ENCODE peak calls at places on chromosome 21, in eight cellular contexts. One of them, this sample, is unnamed.

GRCh38 chr21:36199021-36199420 is 42.4 kb downstream of the DOP1B start:
- DNase-seq in A549: no peak
- DNase-seq in SK-N-SH: no peak
- DNase-seq in HCT116: no peak
- DNase-seq in HL-60: no peak
- DNase-seq in GM23338: no peak
- DNase-seq in K562: no peak
- DNase-seq in GM12878: no peak
- DNase-seq in this sample: no peak

GRCh38 chr21:17451364-17451869 is 61.4 kb upstream of the CXADR start:
- DNase-seq in HCT116: no peak
- DNase-seq in GM12878: no peak
- DNase-seq in HL-60: peak; percentile 1
- DNase-seq in GM23338: no peak
- DNase-seq in SK-N-SH: no peak
- DNase-seq in A549: peak; percentile 46
- DNase-seq in K562: no peak
- DNase-seq in this sample: no peak

GRCh38 chr21:15967661-15968060 is 237.9 kb downstream of the USP25 start:
- DNase-seq in A549: no peak
- DNase-seq in K562: no peak
- DNase-seq in GM12878: no peak
- DNase-seq in SK-N-SH: no peak
- DNase-seq in HL-60: no peak
- DNase-seq in GM23338: peak; percentile 40
- DNase-seq in HCT116: no peak
- DNase-seq in this sample: no peak

GRCh38 chr21:35644523-35644922 is 415.8 kb downstream of the SETD4 start:
- DNase-seq in HCT116: no peak
- DNase-seq in SK-N-SH: no peak
- DNase-seq in K562: no peak
- DNase-seq in GM12878: no peak
- DNase-seq in HL-60: no peak
- DNase-seq in A549: no peak
- DNase-seq in GM23338: no peak
- DNase-seq in this sample: no peak

GRCh38 chr21:14876464-14876863 is 188.3 kb downstream of the NRIP1 start:
- DNase-seq in HL-60: no peak
- DNase-seq in A549: no peak
- DNase-seq in GM23338: no peak
- DNase-seq in HCT116: no peak
- DNase-seq in GM12878: no peak
- DNase-seq in K562: no peak
- DNase-seq in SK-N-SH: no peak
- DNase-seq in this sample: no peak

GRCh38 chr21:46210378-46211136 is 18.0 kb downstream of the LSS start:
- DNase-seq in GM12878: no peak
- DNase-seq in GM23338: peak; percentile 11
- DNase-seq in HL-60: no peak
- DNase-seq in SK-N-SH: no peak
- DNase-seq in K562: no peak
- DNase-seq in A549: peak; percentile 10
- DNase-seq in HCT116: no peak
- DNase-seq in this sample: no peak

GRCh38 chr21:15731243-15731613 is 1.4 kb downstream of the USP25 start:
- DNase-seq in K562: peak; percentile 43
- DNase-seq in SK-N-SH: no peak
- DNase-seq in GM12878: no peak
- DNase-seq in GM23338: no peak
- DNase-seq in HL-60: no peak
- DNase-seq in HCT116: no peak
- DNase-seq in A549: no peak
- DNase-seq in this sample: no peak

GRCh38 chr21:46063734-46064680 is 33.9 kb upstream of the COL6A2 start:
- DNase-seq in A549: no peak
- DNase-seq in HL-60: no peak
- DNase-seq in SK-N-SH: no peak
- DNase-seq in HCT116: no peak
- DNase-seq in K562: no peak
- DNase-seq in GM12878: no peak
- DNase-seq in GM23338: no peak
- DNase-seq in this sample: no peak

GRCh38 chr21:17003763-17004373 is 509.0 kb upstream of the CXADR start:
- DNase-seq in K562: no peak
- DNase-seq in HCT116: no peak
- DNase-seq in GM23338: no peak
- DNase-seq in HL-60: no peak
- DNase-seq in SK-N-SH: no peak
- DNase-seq in A549: no peak
- DNase-seq in GM12878: no peak
- DNase-seq in this sample: no peak

GRCh38 chr21:20591294-20591693 is 406.9 kb upstream of the NCAM2 start:
- DNase-seq in SK-N-SH: no peak
- DNase-seq in K562: no peak
- DNase-seq in HCT116: no peak
- DNase-seq in HL-60: no peak
- DNase-seq in GM23338: no peak
- DNase-seq in A549: no peak
- DNase-seq in GM12878: no peak
- DNase-seq in this sample: no peak

GRCh38 chr21:17454315-17455027 is 58.4 kb upstream of the CXADR start:
- DNase-seq in HCT116: peak; percentile 89
- DNase-seq in K562: peak; percentile 52
- DNase-seq in SK-N-SH: peak; percentile 70
- DNase-seq in GM12878: no peak
- DNase-seq in HL-60: no peak
- DNase-seq in GM23338: peak; percentile 89
- DNase-seq in A549: peak; percentile 92
- DNase-seq in this sample: peak; percentile 96

GRCh38 chr21:36606292-36606982 is 92.5 kb upstream of the SIM2 start:
- DNase-seq in HL-60: no peak
- DNase-seq in HCT116: no peak
- DNase-seq in SK-N-SH: no peak
- DNase-seq in A549: no peak
- DNase-seq in GM12878: no peak
- DNase-seq in K562: peak; percentile 30
- DNase-seq in GM23338: peak; percentile 35
- DNase-seq in this sample: no peak

GRCh38 chr21:33901421-33902288 is 13.9 kb downstream of the ATP5PO start:
- DNase-seq in GM23338: peak; percentile 86
- DNase-seq in HCT116: peak; percentile 38
- DNase-seq in A549: peak; percentile 62
- DNase-seq in GM12878: no peak
- DNase-seq in K562: peak; percentile 44
- DNase-seq in HL-60: no peak
- DNase-seq in SK-N-SH: peak; percentile 62
- DNase-seq in this sample: no peak

GRCh38 chr21:29144736-29145353 is 14.4 kb downstream of the MAP3K7CL start:
- DNase-seq in GM23338: no peak
- DNase-seq in SK-N-SH: no peak
- DNase-seq in K562: no peak
- DNase-seq in GM12878: no peak
- DNase-seq in HCT116: no peak
- DNase-seq in HL-60: no peak
- DNase-seq in A549: no peak
- DNase-seq in this sample: no peak

GRCh38 chr21:36509966-36510742 is 30.2 kb upstream of the CLDN14 start:
- DNase-seq in HCT116: no peak
- DNase-seq in GM12878: no peak
- DNase-seq in SK-N-SH: no peak
- DNase-seq in A549: no peak
- DNase-seq in K562: no peak
- DNase-seq in GM23338: no peak
- DNase-seq in HL-60: no peak
- DNase-seq in this sample: no peak

GRCh38 chr21:41542727-41543126 is 34.8 kb upstream of the TMPRSS2 start:
- DNase-seq in GM12878: no peak
- DNase-seq in HL-60: no peak
- DNase-seq in HCT116: no peak
- DNase-seq in SK-N-SH: no peak
- DNase-seq in GM23338: peak; percentile 21
- DNase-seq in A549: no peak
- DNase-seq in K562: no peak
- DNase-seq in this sample: no peak
- H3K4me3 ChIP-seq in GM12878: no peak overlapping the region
- H3K4me3 ChIP-seq in HL-60: no peak overlapping the region
- H3K4me3 ChIP-seq in HCT116: no peak overlapping the region
- H3K4me3 ChIP-seq in SK-N-SH: no peak overlapping the region
- H3K4me3 ChIP-seq in GM23338: no peak overlapping the region
- H3K4me3 ChIP-seq in A549: no peak overlapping the region
- H3K4me3 ChIP-seq in K562: no peak overlapping the region
- H3K4me3 ChIP-seq in this sample: no peak overlapping the region

GRCh38 chr21:43994646-43995045 is 17.5 kb upstream of the TRAPPC10 start:
- DNase-seq in GM12878: no peak
- DNase-seq in K562: no peak
- DNase-seq in SK-N-SH: no peak
- DNase-seq in A549: no peak
- DNase-seq in GM23338: no peak
- DNase-seq in HL-60: no peak
- DNase-seq in HCT116: no peak
- DNase-seq in this sample: no peak

GRCh38 chr21:43992121-43992520 is 20.0 kb upstream of the TRAPPC10 start:
- DNase-seq in K562: no peak
- DNase-seq in GM12878: no peak
- DNase-seq in GM23338: no peak
- DNase-seq in SK-N-SH: no peak
- DNase-seq in HCT116: no peak
- DNase-seq in HL-60: no peak
- DNase-seq in A549: no peak
- DNase-seq in this sample: no peak

GRCh38 chr21:43995521-43996105 is 16.5 kb upstream of the TRAPPC10 start:
- DNase-seq in GM23338: no peak
- DNase-seq in K562: no peak
- DNase-seq in HL-60: no peak
- DNase-seq in HCT116: no peak
- DNase-seq in SK-N-SH: no peak
- DNase-seq in GM12878: no peak
- DNase-seq in A549: no peak
- DNase-seq in this sample: no peak

GRCh38 chr21:43993420-43993934 is 18.6 kb upstream of the TRAPPC10 start:
- DNase-seq in HCT116: no peak
- DNase-seq in A549: no peak
- DNase-seq in GM12878: no peak
- DNase-seq in K562: no peak
- DNase-seq in HL-60: no peak
- DNase-seq in GM23338: no peak
- DNase-seq in SK-N-SH: no peak
- DNase-seq in this sample: no peak

DNA sequence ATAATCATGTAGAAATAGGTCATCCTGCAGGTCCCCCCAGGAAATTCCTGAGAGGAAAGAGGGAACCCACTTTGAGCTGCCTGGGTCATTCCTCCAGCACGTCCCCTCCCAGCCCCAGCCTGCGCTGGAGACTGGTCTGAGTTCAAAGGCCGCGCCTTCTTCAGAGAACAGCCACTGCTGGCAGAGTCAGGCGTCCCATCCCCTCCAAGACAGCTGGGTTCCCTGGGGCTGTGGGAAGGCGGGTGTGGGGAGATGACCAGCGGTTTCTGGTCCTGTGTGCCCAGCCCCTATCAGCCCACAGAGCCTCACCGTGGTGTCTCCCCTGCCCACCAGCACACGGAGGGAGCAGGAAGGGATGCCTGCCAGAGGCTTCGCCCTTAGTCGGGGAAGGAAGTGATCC is 18.0 kb upstream of the TRAPPC10 start:
- DNase-seq in HCT116: no peak
- DNase-seq in GM12878: no peak
- DNase-seq in GM23338: no peak
- DNase-seq in K562: no peak
- DNase-seq in HL-60: no peak
- DNase-seq in A549: no peak
- DNase-seq in SK-N-SH: no peak
- DNase-seq in this sample: no peak
- TF ChIP-seq REST in HCT116: no peak
- TF ChIP-seq REST in GM12878: no peak
- TF ChIP-seq REST in GM23338: no peak
- TF ChIP-seq REST in K562: no peak
- TF ChIP-seq REST in HL-60: no peak
- TF ChIP-seq REST in A549: no peak
- TF ChIP-seq REST in SK-N-SH: no peak
- TF ChIP-seq REST in this sample: no peak

GRCh38 chr21:43812139-43812821 is 22.9 kb downstream of the RRP1 start:
- DNase-seq in SK-N-SH: no peak
- DNase-seq in HL-60: no peak
- DNase-seq in K562: no peak
- DNase-seq in GM12878: no peak
- DNase-seq in HCT116: no peak
- DNase-seq in A549: no peak
- DNase-seq in GM23338: no peak
- DNase-seq in this sample: no peak

GRCh38 chr21:43812957-43813730 is 23.8 kb downstream of the RRP1 start:
- DNase-seq in HL-60: no peak
- DNase-seq in GM23338: no peak
- DNase-seq in A549: no peak
- DNase-seq in GM12878: no peak
- DNase-seq in HCT116: no peak
- DNase-seq in SK-N-SH: no peak
- DNase-seq in K562: no peak
- DNase-seq in this sample: no peak

GRCh38 chr21:43809853-43810504 is 20.6 kb downstream of the RRP1 start:
- DNase-seq in GM12878: no peak
- DNase-seq in HL-60: no peak
- DNase-seq in GM23338: no peak
- DNase-seq in HCT116: no peak
- DNase-seq in A549: no peak
- DNase-seq in SK-N-SH: no peak
- DNase-seq in K562: no peak
- DNase-seq in this sample: no peak

GRCh38 chr21:43810505-43811261 is 21.3 kb downstream of the RRP1 start:
- DNase-seq in SK-N-SH: peak; percentile 96
- DNase-seq in K562: peak; percentile 96
- DNase-seq in GM23338: peak; percentile 89
- DNase-seq in GM12878: peak; percentile 51
- DNase-seq in A549: peak; percentile 66
- DNase-seq in HCT116: peak; percentile 36
- DNase-seq in HL-60: no peak
- DNase-seq in this sample: no peak

GRCh38 chr21:43811262-43812105 is 22.1 kb downstream of the RRP1 start:
- DNase-seq in GM12878: no peak
- DNase-seq in HL-60: no peak
- DNase-seq in K562: no peak
- DNase-seq in SK-N-SH: no peak
- DNase-seq in A549: no peak
- DNase-seq in HCT116: no peak
- DNase-seq in GM23338: no peak
- DNase-seq in this sample: no peak
- H3K4me3 ChIP-seq in GM12878: no peak overlapping the region
- H3K4me3 ChIP-seq in HL-60: peak overlapping the region; percentile 41
- H3K4me3 ChIP-seq in K562: no peak overlapping the region
- H3K4me3 ChIP-seq in SK-N-SH: no peak overlapping the region
- H3K4me3 ChIP-seq in A549: no peak overlapping the region
- H3K4me3 ChIP-seq in HCT116: no peak overlapping the region
- H3K4me3 ChIP-seq in GM23338: no peak overlapping the region
- H3K4me3 ChIP-seq in this sample: peak overlapping the region; percentile 14

DNA sequence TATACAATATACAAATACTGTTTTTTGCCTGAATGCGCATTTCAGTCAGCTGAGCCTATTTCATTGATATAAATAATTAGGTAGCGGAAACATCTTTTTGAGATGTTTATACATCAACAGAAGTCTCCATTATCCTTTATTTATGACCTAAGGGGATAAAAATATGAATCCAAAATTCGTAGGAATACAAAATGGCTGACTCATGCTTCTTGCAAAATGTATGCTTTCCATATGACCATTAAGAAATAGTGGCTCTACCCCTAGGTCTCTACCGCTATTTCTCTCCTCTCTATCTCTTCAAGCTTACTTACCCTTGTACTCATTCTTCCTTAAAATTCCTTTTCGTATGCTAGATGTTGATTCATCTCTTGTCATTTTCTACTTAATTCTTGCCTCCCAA is 338.4 kb upstream of the TMPRSS15 start:
- DNase-seq in K562: no peak
- DNase-seq in GM23338: no peak
- DNase-seq in HCT116: no peak
- DNase-seq in HL-60: no peak
- DNase-seq in SK-N-SH: no peak
- DNase-seq in GM12878: no peak
- DNase-seq in A549: no peak
- DNase-seq in this sample: no peak
- TF ChIP-seq REST in K562: no peak
- TF ChIP-seq REST in GM23338: no peak
- TF ChIP-seq REST in HCT116: no peak
- TF ChIP-seq REST in HL-60: no peak
- TF ChIP-seq REST in SK-N-SH: no peak
- TF ChIP-seq REST in GM12878: no peak
- TF ChIP-seq REST in A549: no peak
- TF ChIP-seq REST in this sample: no peak

This sample was measured in Panc1.